ENCODE peak calls at places on chromosomes 6 and 20, in nine cellular contexts. One of them, this sample, is unnamed.

GRCh38 chr6:106688177-106688951 is 59.0 kb downstream of the QRSL1 start:
- DNase-seq in Panc1: no peak
- DNase-seq in spleen: no peak
- DNase-seq in colonic mucosa: no peak
- DNase-seq in IMR-90: no peak
- DNase-seq in SJSA1: no peak
- DNase-seq in tibial artery: no peak
- DNase-seq in left ventricle myocardium inferior: no peak
- DNase-seq in CD8-positive, alpha-beta memory T cell: no peak
- DNase-seq in this sample: no peak

GRCh38 chr6:30855429-30856069 is 28.8 kb upstream of the DDR1 start:
- DNase-seq in left ventricle myocardium inferior: no peak
- DNase-seq in CD8-positive, alpha-beta memory T cell: no peak
- DNase-seq in Panc1: no peak
- DNase-seq in tibial artery: no peak
- DNase-seq in IMR-90: no peak
- DNase-seq in colonic mucosa: no peak
- DNase-seq in SJSA1: no peak
- DNase-seq in spleen: no peak
- DNase-seq in this sample: no peak

GRCh38 chr6:106974337-106974998 is at the start of gene CD24:
- DNase-seq in left ventricle myocardium inferior: no peak
- DNase-seq in Panc1: no peak
- DNase-seq in spleen: peak
- DNase-seq in IMR-90: no peak
- DNase-seq in CD8-positive, alpha-beta memory T cell: no peak
- DNase-seq in SJSA1: peak
- DNase-seq in colonic mucosa: peak
- DNase-seq in tibial artery: no peak
- DNase-seq in this sample: no peak

GRCh38 chr20:25297141-25297905 is 49.4 kb downstream of the PYGB start:
- DNase-seq in Panc1: no peak
- DNase-seq in left ventricle myocardium inferior: no peak
- DNase-seq in SJSA1: no peak
- DNase-seq in spleen: no peak
- DNase-seq in CD8-positive, alpha-beta memory T cell: no peak
- DNase-seq in colonic mucosa: no peak
- DNase-seq in tibial artery: no peak
- DNase-seq in IMR-90: no peak
- DNase-seq in this sample: no peak

GRCh38 chr6:136950436-136950835 is 28.3 kb downstream of the SLC35D3 start:
- DNase-seq in tibial artery: no peak
- DNase-seq in CD8-positive, alpha-beta memory T cell: no peak
- DNase-seq in IMR-90: peak
- DNase-seq in colonic mucosa: no peak
- DNase-seq in spleen: no peak
- DNase-seq in SJSA1: no peak
- DNase-seq in left ventricle myocardium inferior: no peak
- DNase-seq in Panc1: no peak
- DNase-seq in this sample: no peak

GRCh38 chr20:63698739-63699465 is 2.5 kb downstream of the TNFRSF6B start:
- DNase-seq in spleen: peak
- DNase-seq in Panc1: peak
- DNase-seq in CD8-positive, alpha-beta memory T cell: no peak
- DNase-seq in IMR-90: peak
- DNase-seq in left ventricle myocardium inferior: no peak
- DNase-seq in tibial artery: peak
- DNase-seq in SJSA1: peak
- DNase-seq in colonic mucosa: no peak
- DNase-seq in this sample: peak

GRCh38 chr20:23795526-23795925 is 31.0 kb downstream of the CST2 start:
- DNase-seq in colonic mucosa: no peak
- DNase-seq in left ventricle myocardium inferior: no peak
- DNase-seq in CD8-positive, alpha-beta memory T cell: no peak
- DNase-seq in tibial artery: no peak
- DNase-seq in IMR-90: no peak
- DNase-seq in Panc1: no peak
- DNase-seq in SJSA1: no peak
- DNase-seq in spleen: no peak
- DNase-seq in this sample: no peak

GRCh38 chr6:123064038-123064437 is 68.0 kb downstream of the CLVS2 start:
- DNase-seq in IMR-90: no peak
- DNase-seq in CD8-positive, alpha-beta memory T cell: no peak
- DNase-seq in tibial artery: no peak
- DNase-seq in SJSA1: no peak
- DNase-seq in colonic mucosa: no peak
- DNase-seq in spleen: no peak
- DNase-seq in left ventricle myocardium inferior: no peak
- DNase-seq in Panc1: no peak
- DNase-seq in this sample: no peak

GRCh38 chr20:15708984-15709598 is 864.2 kb downstream of the KIF16B start:
- DNase-seq in CD8-positive, alpha-beta memory T cell: no peak
- DNase-seq in colonic mucosa: peak
- DNase-seq in left ventricle myocardium inferior: peak
- DNase-seq in spleen: peak
- DNase-seq in Panc1: no peak
- DNase-seq in SJSA1: no peak
- DNase-seq in IMR-90: no peak
- DNase-seq in tibial artery: peak
- DNase-seq in this sample: no peak

GRCh38 chr6:150408842-150409241 is 40.0 kb downstream of the IYD start:
- DNase-seq in SJSA1: no peak
- DNase-seq in spleen: no peak
- DNase-seq in left ventricle myocardium inferior: no peak
- DNase-seq in colonic mucosa: no peak
- DNase-seq in Panc1: no peak
- DNase-seq in CD8-positive, alpha-beta memory T cell: no peak
- DNase-seq in IMR-90: no peak
- DNase-seq in tibial artery: no peak
- DNase-seq in this sample: no peak

GRCh38 chr20:13250242-13250641 is 29.2 kb downstream of the ISM1 start:
- DNase-seq in CD8-positive, alpha-beta memory T cell: no peak
- DNase-seq in IMR-90: no peak
- DNase-seq in Panc1: no peak
- DNase-seq in colonic mucosa: no peak
- DNase-seq in left ventricle myocardium inferior: no peak
- DNase-seq in tibial artery: no peak
- DNase-seq in SJSA1: no peak
- DNase-seq in spleen: no peak
- DNase-seq in this sample: no peak

GRCh38 chr6:41702771-41703494 is 32.5 kb downstream of the TFEB start:
- DNase-seq in left ventricle myocardium inferior: no peak
- DNase-seq in SJSA1: no peak
- DNase-seq in CD8-positive, alpha-beta memory T cell: no peak
- DNase-seq in colonic mucosa: no peak
- DNase-seq in spleen: peak
- DNase-seq in IMR-90: no peak
- DNase-seq in Panc1: no peak
- DNase-seq in tibial artery: no peak
- DNase-seq in this sample: no peak

GRCh38 chr6:41699063-41699462 is 36.3 kb downstream of the TFEB start:
- DNase-seq in IMR-90: no peak
- DNase-seq in Panc1: no peak
- DNase-seq in CD8-positive, alpha-beta memory T cell: no peak
- DNase-seq in colonic mucosa: no peak
- DNase-seq in SJSA1: no peak
- DNase-seq in left ventricle myocardium inferior: no peak
- DNase-seq in spleen: no peak
- DNase-seq in tibial artery: no peak
- DNase-seq in this sample: no peak

GRCh38 chr6:41702089-41702745 is 33.2 kb downstream of the TFEB start:
- DNase-seq in Panc1: no peak
- DNase-seq in left ventricle myocardium inferior: no peak
- DNase-seq in SJSA1: no peak
- DNase-seq in IMR-90: no peak
- DNase-seq in spleen: peak
- DNase-seq in tibial artery: no peak
- DNase-seq in colonic mucosa: no peak
- DNase-seq in CD8-positive, alpha-beta memory T cell: no peak
- DNase-seq in this sample: no peak

GRCh38 chr6:41698350-41698781 is 37.0 kb downstream of the TFEB start:
- DNase-seq in tibial artery: no peak
- DNase-seq in spleen: no peak
- DNase-seq in IMR-90: peak
- DNase-seq in left ventricle myocardium inferior: no peak
- DNase-seq in CD8-positive, alpha-beta memory T cell: no peak
- DNase-seq in colonic mucosa: no peak
- DNase-seq in Panc1: no peak
- DNase-seq in SJSA1: peak
- DNase-seq in this sample: no peak

DNA sequence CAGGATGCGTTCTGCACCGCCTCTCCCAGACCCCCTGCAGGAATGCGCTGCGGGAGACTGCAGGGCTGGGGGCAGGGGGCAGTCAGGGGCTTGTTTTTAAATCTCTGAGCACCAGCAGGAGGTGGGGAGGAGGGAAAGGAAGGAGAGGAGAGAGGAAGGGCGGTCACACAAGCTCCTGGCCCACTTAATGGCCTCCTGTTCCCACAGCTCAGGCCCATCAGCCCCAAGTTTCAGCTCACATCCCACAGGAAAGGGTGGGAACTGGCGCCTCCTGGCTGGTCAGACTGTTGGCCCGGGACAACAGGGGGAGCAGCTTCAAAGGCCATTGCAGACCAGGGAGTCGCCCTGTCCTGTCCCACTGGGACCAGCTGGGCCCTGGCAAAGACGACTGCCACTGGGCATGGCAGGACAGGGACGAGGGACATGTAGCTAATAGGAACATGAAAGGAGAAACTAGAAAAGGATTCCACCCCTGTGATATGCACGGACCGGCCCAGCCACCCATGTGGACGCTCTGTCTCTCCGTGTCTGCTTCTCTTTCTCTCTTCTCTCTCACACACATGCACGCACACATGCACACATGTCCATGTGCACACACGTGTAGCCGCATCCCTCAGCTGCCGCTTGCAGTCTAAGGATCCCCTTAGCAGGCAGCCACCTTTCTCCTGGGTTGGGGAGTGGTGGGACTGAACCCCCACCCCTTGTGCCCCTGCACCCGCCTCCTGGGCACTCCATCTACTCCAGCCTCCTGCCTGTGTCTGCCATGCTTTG is 34.6 kb downstream of the TFEB start:
- DNase-seq in Panc1: no peak
- DNase-seq in spleen: no peak
- DNase-seq in CD8-positive, alpha-beta memory T cell: no peak
- DNase-seq in tibial artery: no peak
- DNase-seq in SJSA1: no peak
- DNase-seq in colonic mucosa: no peak
- DNase-seq in IMR-90: no peak
- DNase-seq in left ventricle myocardium inferior: peak
- DNase-seq in this sample: no peak
- H3K27ac ChIP-seq in Panc1: no peak
- H3K27ac ChIP-seq in spleen: peak
- H3K27ac ChIP-seq in CD8-positive, alpha-beta memory T cell: no peak
- H3K27ac ChIP-seq in tibial artery: no peak
- H3K27ac ChIP-seq in SJSA1: no peak
- H3K27ac ChIP-seq in colonic mucosa: no peak
- H3K27ac ChIP-seq in IMR-90: no peak
- H3K27ac ChIP-seq in left ventricle myocardium inferior: peak
- H3K27ac ChIP-seq in this sample: no peak

GRCh38 chr20:10922521-10922920 is 248.7 kb upstream of the JAG1 start:
- DNase-seq in spleen: no peak
- DNase-seq in tibial artery: no peak
- DNase-seq in SJSA1: no peak
- DNase-seq in IMR-90: peak
- DNase-seq in colonic mucosa: no peak
- DNase-seq in CD8-positive, alpha-beta memory T cell: no peak
- DNase-seq in Panc1: no peak
- DNase-seq in left ventricle myocardium inferior: no peak
- DNase-seq in this sample: no peak
- H3K27ac ChIP-seq in spleen: no peak
- H3K27ac ChIP-seq in tibial artery: peak
- H3K27ac ChIP-seq in SJSA1: peak
- H3K27ac ChIP-seq in IMR-90: peak
- H3K27ac ChIP-seq in colonic mucosa: no peak
- H3K27ac ChIP-seq in CD8-positive, alpha-beta memory T cell: no peak
- H3K27ac ChIP-seq in Panc1: no peak
- H3K27ac ChIP-seq in left ventricle myocardium inferior: no peak
- H3K27ac ChIP-seq in this sample: peak

GRCh38 chr20:36861625-36861874 is 14.4 kb upstream of the TLDC2 start:
- DNase-seq in CD8-positive, alpha-beta memory T cell: no peak
- DNase-seq in colonic mucosa: no peak
- DNase-seq in spleen: peak
- DNase-seq in tibial artery: no peak
- DNase-seq in Panc1: no peak
- DNase-seq in IMR-90: no peak
- DNase-seq in SJSA1: no peak
- DNase-seq in left ventricle myocardium inferior: peak
- DNase-seq in this sample: no peak
- H3K27ac ChIP-seq in CD8-positive, alpha-beta memory T cell: peak
- H3K27ac ChIP-seq in colonic mucosa: peak
- H3K27ac ChIP-seq in spleen: no peak
- H3K27ac ChIP-seq in tibial artery: peak
- H3K27ac ChIP-seq in Panc1: peak
- H3K27ac ChIP-seq in IMR-90: peak
- H3K27ac ChIP-seq in SJSA1: peak
- H3K27ac ChIP-seq in left ventricle myocardium inferior: peak
- H3K27ac ChIP-seq in this sample: no peak

GRCh38 chr6:47288245-47289090 is 21.2 kb downstream of the TNFRSF21 start:
- DNase-seq in Panc1: no peak
- DNase-seq in spleen: no peak
- DNase-seq in colonic mucosa: no peak
- DNase-seq in CD8-positive, alpha-beta memory T cell: no peak
- DNase-seq in tibial artery: no peak
- DNase-seq in left ventricle myocardium inferior: no peak
- DNase-seq in SJSA1: no peak
- DNase-seq in IMR-90: no peak
- DNase-seq in this sample: no peak

GRCh38 chr6:47286301-47286700 is 23.4 kb downstream of the TNFRSF21 start:
- DNase-seq in SJSA1: no peak
- DNase-seq in CD8-positive, alpha-beta memory T cell: no peak
- DNase-seq in colonic mucosa: no peak
- DNase-seq in spleen: no peak
- DNase-seq in Panc1: no peak
- DNase-seq in left ventricle myocardium inferior: no peak
- DNase-seq in tibial artery: no peak
- DNase-seq in IMR-90: no peak
- DNase-seq in this sample: no peak

GRCh38 chr6:47278545-47278944 is 31.2 kb downstream of the TNFRSF21 start:
- DNase-seq in spleen: no peak
- DNase-seq in CD8-positive, alpha-beta memory T cell: no peak
- DNase-seq in IMR-90: peak
- DNase-seq in left ventricle myocardium inferior: no peak
- DNase-seq in SJSA1: no peak
- DNase-seq in tibial artery: no peak
- DNase-seq in Panc1: no peak
- DNase-seq in colonic mucosa: no peak
- DNase-seq in this sample: no peak

DNA sequence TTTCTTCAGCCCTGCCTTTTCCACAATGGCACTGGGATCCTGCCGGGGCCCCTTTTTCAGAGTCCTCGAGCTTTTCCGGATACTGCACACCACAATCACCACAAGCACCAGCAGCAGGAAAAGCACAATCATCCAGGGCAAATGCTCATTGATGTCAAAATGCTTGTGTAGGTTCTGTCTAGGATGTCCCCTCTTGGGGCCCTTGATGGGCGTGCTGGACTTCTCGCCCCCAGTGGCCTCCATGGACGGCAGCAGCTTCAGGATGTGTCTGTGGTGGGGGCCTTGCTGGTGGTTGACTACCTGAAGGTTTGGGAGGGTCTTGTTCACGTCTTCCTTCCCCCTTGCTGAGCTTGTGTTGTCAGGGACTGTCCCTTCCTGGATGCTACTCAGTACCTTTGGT is 25.7 kb downstream of the TNFRSF21 start:
- DNase-seq in CD8-positive, alpha-beta memory T cell: no peak
- DNase-seq in colonic mucosa: no peak
- DNase-seq in tibial artery: no peak
- DNase-seq in Panc1: no peak
- DNase-seq in left ventricle myocardium inferior: no peak
- DNase-seq in IMR-90: no peak
- DNase-seq in spleen: no peak
- DNase-seq in SJSA1: no peak
- DNase-seq in this sample: no peak
- H3K27ac ChIP-seq in CD8-positive, alpha-beta memory T cell: no peak
- H3K27ac ChIP-seq in colonic mucosa: no peak
- H3K27ac ChIP-seq in tibial artery: no peak
- H3K27ac ChIP-seq in Panc1: no peak
- H3K27ac ChIP-seq in left ventricle myocardium inferior: no peak
- H3K27ac ChIP-seq in IMR-90: no peak
- H3K27ac ChIP-seq in spleen: no peak
- H3K27ac ChIP-seq in SJSA1: no peak
- H3K27ac ChIP-seq in this sample: no peak

This sample was measured in epithelial cell of prostate.